ENCODE peak calls at places on chromosomes 4 and X, in ten cellular contexts. L is T1000; F is anterior cingulate cortex; P is left lung; C is T47D; V is activated CD4-positive, alpha-beta T cell treated with anti-CD3 and anti-CD28 coated beads for 4 hours; O is H4; R is OCI-LY7; D is amygdala; X is dorsolateral prefrontal cortex. U is an unnamed sample.

GRCh38 chrX:96655947-96656623 is 28.6 kb upstream of the DIAPH2 start:
- DNase-seq in O (no peak), V (no peak), C (no peak), P (no peak), D (no peak), F (no peak), L (no peak), X (no peak), R (no peak), U (no peak)

GRCh38 chrX:71659342-71659741 is 8.0 kb upstream of the LOC101059915 start:
- DNase-seq in C (no peak), L (no peak), X (no peak), R (no peak), V (no peak), P (no peak), F (no peak), D (no peak), O (no peak), U (no peak)

GRCh38 chr4:15948826-15949225 is 10.3 kb upstream of the FGFBP1 start:
- DNase-seq in X (no peak), V (no peak), R (no peak), F (no peak), L (no peak), D (no peak), C (no peak), P (no peak), O (no peak), U (no peak)

GRCh38 chrX:140501940-140502468 is 2.9 kb downstream of the SOX3 start:
- DNase-seq in D (no peak), X (no peak), V (no peak), F (no peak), L (no peak), O (no peak), R (no peak), P (no peak), C (no peak), U (no peak)

GRCh38 chr4:105520819-105521790 is 31.3 kb upstream of the ARHGEF38 start:
- DNase-seq in X (no peak), F (no peak), L (no peak), R (peak; percentile 39), V (no peak), D (no peak), C (no peak), P (no peak), O (peak; percentile 45), U (peak; percentile 17)

GRCh38 chrX:6225307-6226052 is 3.2 kb downstream of the NLGN4X start:
- DNase-seq in O (no peak), P (no peak), X (no peak), F (no peak), L (peak; percentile 0), V (no peak), C (no peak), R (no peak), D (no peak), U (no peak)

GRCh38 chr4:76035146-76035545 is 724 bp downstream of the CXCL11 start:
- DNase-seq in D (no peak), P (no peak), X (no peak), L (no peak), V (no peak), O (no peak), C (no peak), F (no peak), R (no peak), U (no peak)

GRCh38 chr4:991451-992296 is 1.5 kb downstream of the SLC26A1 start:
- DNase-seq in X (no peak), C (no peak), D (no peak), O (no peak), V (no peak), R (no peak), P (peak; percentile 79), L (no peak), F (no peak), U (no peak)

GRCh38 chr4:180513076-180513475 is 1730.1 kb upstream of the TENM3 start:
- DNase-seq in R (no peak), P (no peak), V (no peak), C (no peak), D (no peak), L (no peak), O (no peak), F (no peak), X (no peak), U (no peak)

GRCh38 chrX:16664059-16664458 is 14.1 kb downstream of the S100G start:
- DNase-seq in O (no peak), D (no peak), F (no peak), X (no peak), L (no peak), R (no peak), V (no peak), C (no peak), P (no peak), U (no peak)

GRCh38 chr4:16165931-16166330 is 60.3 kb downstream of the TAPT1 start:
- DNase-seq in C (no peak), D (no peak), V (no peak), O (no peak), L (no peak), F (no peak), R (no peak), X (no peak), P (no peak), U (no peak)

GRCh38 chr4:146957252-146957651 is 11.6 kb upstream of the TTC29 start:
- DNase-seq in R (no peak), F (no peak), V (no peak), X (no peak), D (no peak), P (no peak), L (peak; percentile 65), O (peak; percentile 68), C (no peak), U (no peak)

GRCh38 chr4:137387924-137388323 is 144.4 kb downstream of the PCDH18 start:
- DNase-seq in F (no peak), X (no peak), P (no peak), O (peak; percentile 38), D (no peak), L (no peak), C (no peak), R (no peak), V (no peak), U (no peak)

GRCh38 chrX:154013001-154013421 is 6.7 kb downstream of the IRAK1 start:
- DNase-seq in P (peak; percentile 39), V (no peak), X (no peak), L (no peak), O (no peak), C (no peak), F (peak; percentile 40), R (no peak), D (no peak), U (no peak)

GRCh38 chr4:112557676-112558411 is 41.9 kb upstream of the NEUROG2 start:
- DNase-seq in D (no peak), F (no peak), R (no peak), X (no peak), P (no peak), O (no peak), L (no peak), V (no peak), C (no peak), U (no peak)

GRCh38 chrX:31508338-31508737 is 436.5 kb upstream of the FTHL17 start:
- DNase-seq in L (no peak), O (no peak), D (no peak), F (no peak), P (no peak), C (no peak), R (no peak), V (no peak), X (no peak), U (no peak)

GRCh38 chr4:5266991-5267390 is 215.7 kb downstream of the STK32B start:
- DNase-seq in O (no peak), F (no peak), P (no peak), V (no peak), X (no peak), L (no peak), C (no peak), R (no peak), D (no peak), U (no peak)